ENCODE peak calls at places on chromosomes 3 and 15, in ten cellular contexts. One of them, this sample, is unnamed. For H3K4me1, the result is how much of the 10 kb centered on the place peaks cover.

GRCh38 chr3:56320907-56321306 is 147.4 kb downstream of the ERC2 start:
- DNase-seq in A549: no peak
- DNase-seq in heart right ventricle: no peak
- DNase-seq in pancreas: no peak
- DNase-seq in SK-N-SH: no peak
- DNase-seq in IMR-90: no peak
- DNase-seq in breast epithelium: no peak
- DNase-seq in heart left ventricle: no peak
- DNase-seq in upper lobe of right lung: no peak
- DNase-seq in left ventricle myocardium inferior: no peak
- DNase-seq in this sample: no peak

GRCh38 chr3:181210275-181210674 is 220.7 kb upstream of the DNAJC19 start:
- DNase-seq in pancreas: no peak
- DNase-seq in A549: no peak
- DNase-seq in IMR-90: peak
- DNase-seq in breast epithelium: no peak
- DNase-seq in heart left ventricle: no peak
- DNase-seq in SK-N-SH: peak
- DNase-seq in heart right ventricle: no peak
- DNase-seq in upper lobe of right lung: no peak
- DNase-seq in left ventricle myocardium inferior: no peak
- DNase-seq in this sample: no peak

GRCh38 chr15:73142802-73143762 is 90.8 kb downstream of the NEO1 start:
- DNase-seq in A549: peak
- DNase-seq in left ventricle myocardium inferior: no peak
- DNase-seq in heart right ventricle: no peak
- DNase-seq in SK-N-SH: no peak
- DNase-seq in heart left ventricle: no peak
- DNase-seq in pancreas: no peak
- DNase-seq in upper lobe of right lung: no peak
- DNase-seq in IMR-90: no peak
- DNase-seq in breast epithelium: no peak
- DNase-seq in this sample: no peak

GRCh38 chr3:16329792-16330061 is 64.7 kb downstream of the OXNAD1 start:
- DNase-seq in breast epithelium: no peak
- DNase-seq in upper lobe of right lung: no peak
- DNase-seq in IMR-90: no peak
- DNase-seq in heart right ventricle: no peak
- DNase-seq in A549: no peak
- DNase-seq in pancreas: no peak
- DNase-seq in left ventricle myocardium inferior: no peak
- DNase-seq in heart left ventricle: no peak
- DNase-seq in SK-N-SH: peak
- DNase-seq in this sample: no peak

GRCh38 chr3:112133606-112134334 is 722 bp upstream of the GCSAM start:
- DNase-seq in heart left ventricle: no peak
- DNase-seq in left ventricle myocardium inferior: no peak
- DNase-seq in heart right ventricle: no peak
- DNase-seq in SK-N-SH: no peak
- DNase-seq in A549: no peak
- DNase-seq in breast epithelium: no peak
- DNase-seq in IMR-90: no peak
- DNase-seq in pancreas: no peak
- DNase-seq in upper lobe of right lung: no peak
- DNase-seq in this sample: no peak

GRCh38 chr3:132083583-132084372 is 49.0 kb upstream of the CPNE4 start:
- DNase-seq in IMR-90: no peak
- DNase-seq in upper lobe of right lung: no peak
- DNase-seq in heart right ventricle: no peak
- DNase-seq in pancreas: no peak
- DNase-seq in A549: peak
- DNase-seq in breast epithelium: no peak
- DNase-seq in heart left ventricle: no peak
- DNase-seq in left ventricle myocardium inferior: no peak
- DNase-seq in SK-N-SH: no peak
- DNase-seq in this sample: no peak

GRCh38 chr3:176663819-176664218 is 533.5 kb downstream of the TBL1XR1 start:
- DNase-seq in A549: peak
- DNase-seq in pancreas: no peak
- DNase-seq in upper lobe of right lung: no peak
- DNase-seq in left ventricle myocardium inferior: no peak
- DNase-seq in IMR-90: peak
- DNase-seq in heart left ventricle: no peak
- DNase-seq in breast epithelium: no peak
- DNase-seq in SK-N-SH: peak
- DNase-seq in heart right ventricle: no peak
- DNase-seq in this sample: no peak

GRCh38 chr15:90595760-90596155 is 66.0 kb downstream of the CRTC3 start:
- DNase-seq in breast epithelium: no peak
- DNase-seq in IMR-90: no peak
- DNase-seq in heart left ventricle: no peak
- DNase-seq in A549: no peak
- DNase-seq in heart right ventricle: no peak
- DNase-seq in left ventricle myocardium inferior: no peak
- DNase-seq in SK-N-SH: no peak
- DNase-seq in pancreas: no peak
- DNase-seq in upper lobe of right lung: no peak
- DNase-seq in this sample: no peak

GRCh38 chr15:95872366-95872771 is 458.1 kb upstream of the NR2F2 start:
- DNase-seq in breast epithelium: no peak
- DNase-seq in left ventricle myocardium inferior: no peak
- DNase-seq in pancreas: no peak
- DNase-seq in upper lobe of right lung: no peak
- DNase-seq in SK-N-SH: no peak
- DNase-seq in heart right ventricle: no peak
- DNase-seq in IMR-90: peak
- DNase-seq in A549: no peak
- DNase-seq in heart left ventricle: no peak
- DNase-seq in this sample: no peak

GRCh38 chr15:95880630-95881029 is 449.9 kb upstream of the NR2F2 start:
- DNase-seq in left ventricle myocardium inferior: no peak
- DNase-seq in IMR-90: no peak
- DNase-seq in heart left ventricle: no peak
- DNase-seq in SK-N-SH: no peak
- DNase-seq in pancreas: no peak
- DNase-seq in A549: no peak
- DNase-seq in upper lobe of right lung: no peak
- DNase-seq in breast epithelium: no peak
- DNase-seq in heart right ventricle: no peak
- DNase-seq in this sample: no peak

GRCh38 chr15:95874625-95875024 is 455.9 kb upstream of the NR2F2 start:
- DNase-seq in pancreas: no peak
- DNase-seq in breast epithelium: no peak
- DNase-seq in left ventricle myocardium inferior: no peak
- DNase-seq in heart right ventricle: no peak
- DNase-seq in IMR-90: no peak
- DNase-seq in A549: no peak
- DNase-seq in heart left ventricle: no peak
- DNase-seq in SK-N-SH: no peak
- DNase-seq in upper lobe of right lung: no peak
- DNase-seq in this sample: no peak

GRCh38 chr15:95869920-95870319 is 460.6 kb upstream of the NR2F2 start:
- DNase-seq in pancreas: no peak
- DNase-seq in left ventricle myocardium inferior: no peak
- DNase-seq in A549: no peak
- DNase-seq in heart right ventricle: no peak
- DNase-seq in IMR-90: no peak
- DNase-seq in upper lobe of right lung: no peak
- DNase-seq in heart left ventricle: no peak
- DNase-seq in breast epithelium: no peak
- DNase-seq in SK-N-SH: no peak
- DNase-seq in this sample: no peak

DNA sequence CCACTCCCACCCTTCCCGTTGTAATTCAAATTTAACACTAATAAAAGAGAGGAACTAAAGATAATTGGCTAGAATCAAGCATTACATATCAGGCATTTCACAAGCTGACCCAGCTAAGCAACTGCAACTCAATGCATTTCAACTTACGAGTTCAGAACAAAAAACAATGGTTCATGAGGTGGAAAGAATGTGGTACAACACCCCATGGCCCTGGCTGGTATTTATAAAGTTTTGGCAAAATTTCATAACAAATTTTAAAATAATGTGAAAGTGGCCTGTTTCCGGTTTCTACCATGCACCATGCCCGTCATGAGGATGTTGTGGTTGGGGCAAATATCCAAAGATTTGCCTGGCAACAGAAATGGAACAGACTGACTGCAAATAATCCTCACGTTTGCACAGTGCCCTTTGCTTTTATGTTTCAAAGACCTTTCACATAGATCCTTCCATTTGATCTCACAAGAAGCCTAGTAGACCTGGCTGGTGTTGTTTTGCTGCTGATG is 455.3 kb upstream of the NR2F2 start:
- DNase-seq in A549: no peak
- DNase-seq in left ventricle myocardium inferior: no peak
- DNase-seq in pancreas: no peak
- DNase-seq in heart left ventricle: no peak
- DNase-seq in upper lobe of right lung: no peak
- DNase-seq in SK-N-SH: no peak
- DNase-seq in breast epithelium: peak
- DNase-seq in heart right ventricle: no peak
- DNase-seq in IMR-90: no peak
- DNase-seq in this sample: peak
- H3K4me1 ChIP-seq in A549: under half
- H3K4me1 ChIP-seq in left ventricle myocardium inferior: under half
- H3K4me1 ChIP-seq in pancreas: under half
- H3K4me1 ChIP-seq in heart left ventricle: under half
- H3K4me1 ChIP-seq in upper lobe of right lung: under half
- H3K4me1 ChIP-seq in SK-N-SH: under half
- H3K4me1 ChIP-seq in breast epithelium: under half
- H3K4me1 ChIP-seq in heart right ventricle: under half
- H3K4me1 ChIP-seq in IMR-90: under half
- H3K4me1 ChIP-seq in this sample: under half

GRCh38 chr3:142225885-142226215 is 465 bp upstream of the GK5 start:
- DNase-seq in pancreas: no peak
- DNase-seq in heart right ventricle: no peak
- DNase-seq in IMR-90: no peak
- DNase-seq in heart left ventricle: no peak
- DNase-seq in breast epithelium: no peak
- DNase-seq in SK-N-SH: no peak
- DNase-seq in A549: no peak
- DNase-seq in upper lobe of right lung: no peak
- DNase-seq in left ventricle myocardium inferior: no peak
- DNase-seq in this sample: no peak

GRCh38 chr3:142228964-142229363 is 3.6 kb upstream of the GK5 start:
- DNase-seq in left ventricle myocardium inferior: no peak
- DNase-seq in heart right ventricle: no peak
- DNase-seq in breast epithelium: no peak
- DNase-seq in upper lobe of right lung: no peak
- DNase-seq in A549: no peak
- DNase-seq in pancreas: no peak
- DNase-seq in SK-N-SH: no peak
- DNase-seq in IMR-90: no peak
- DNase-seq in heart left ventricle: no peak
- DNase-seq in this sample: no peak

GRCh38 chr3:142223282-142223681 is 2.1 kb downstream of the GK5 start:
- DNase-seq in heart left ventricle: no peak
- DNase-seq in heart right ventricle: no peak
- DNase-seq in A549: no peak
- DNase-seq in pancreas: no peak
- DNase-seq in IMR-90: no peak
- DNase-seq in SK-N-SH: no peak
- DNase-seq in left ventricle myocardium inferior: no peak
- DNase-seq in upper lobe of right lung: no peak
- DNase-seq in breast epithelium: no peak
- DNase-seq in this sample: no peak

GRCh38 chr3:142224482-142225072 is 808 bp downstream of the GK5 start:
- DNase-seq in upper lobe of right lung: no peak
- DNase-seq in IMR-90: no peak
- DNase-seq in SK-N-SH: no peak
- DNase-seq in A549: no peak
- DNase-seq in pancreas: no peak
- DNase-seq in heart right ventricle: no peak
- DNase-seq in breast epithelium: peak
- DNase-seq in heart left ventricle: no peak
- DNase-seq in left ventricle myocardium inferior: no peak
- DNase-seq in this sample: no peak

GRCh38 chr3:142226474-142226873 is 1.1 kb upstream of the GK5 start:
- DNase-seq in breast epithelium: no peak
- DNase-seq in upper lobe of right lung: no peak
- DNase-seq in heart left ventricle: no peak
- DNase-seq in pancreas: no peak
- DNase-seq in heart right ventricle: no peak
- DNase-seq in SK-N-SH: no peak
- DNase-seq in A549: peak
- DNase-seq in IMR-90: no peak
- DNase-seq in left ventricle myocardium inferior: no peak
- DNase-seq in this sample: no peak
- TF ChIP-seq CTCF in breast epithelium: no peak
- TF ChIP-seq CTCF in upper lobe of right lung: no peak
- TF ChIP-seq CTCF in heart left ventricle: no peak
- TF ChIP-seq CTCF in pancreas: no peak
- TF ChIP-seq CTCF in heart right ventricle: no peak
- TF ChIP-seq CTCF in SK-N-SH: peak
- TF ChIP-seq CTCF in A549: no peak
- TF ChIP-seq CTCF in IMR-90: peak
- TF ChIP-seq CTCF in left ventricle myocardium inferior: no peak
- TF ChIP-seq CTCF in this sample: no peak

GRCh38 chr3:129562803-129563202 is 19.8 kb downstream of the H1-8 start:
- DNase-seq in IMR-90: no peak
- DNase-seq in SK-N-SH: no peak
- DNase-seq in heart left ventricle: no peak
- DNase-seq in breast epithelium: no peak
- DNase-seq in heart right ventricle: no peak
- DNase-seq in left ventricle myocardium inferior: no peak
- DNase-seq in A549: no peak
- DNase-seq in pancreas: no peak
- DNase-seq in upper lobe of right lung: no peak
- DNase-seq in this sample: no peak
- H3K4me1 ChIP-seq in IMR-90: under half
- H3K4me1 ChIP-seq in SK-N-SH: half or more
- H3K4me1 ChIP-seq in heart left ventricle: half or more
- H3K4me1 ChIP-seq in breast epithelium: under half
- H3K4me1 ChIP-seq in heart right ventricle: half or more
- H3K4me1 ChIP-seq in left ventricle myocardium inferior: half or more
- H3K4me1 ChIP-seq in A549: under half
- H3K4me1 ChIP-seq in pancreas: under half
- H3K4me1 ChIP-seq in upper lobe of right lung: half or more
- H3K4me1 ChIP-seq in this sample: under half

GRCh38 chr3:61965770-61966131 is 404.4 kb downstream of the PTPRG start:
- DNase-seq in heart right ventricle: no peak
- DNase-seq in left ventricle myocardium inferior: no peak
- DNase-seq in heart left ventricle: no peak
- DNase-seq in IMR-90: no peak
- DNase-seq in pancreas: no peak
- DNase-seq in A549: no peak
- DNase-seq in breast epithelium: no peak
- DNase-seq in SK-N-SH: no peak
- DNase-seq in upper lobe of right lung: no peak
- DNase-seq in this sample: no peak

GRCh38 chr3:61967937-61968336 is 405.4 kb downstream of the FEZF2 start:
- DNase-seq in A549: no peak
- DNase-seq in SK-N-SH: no peak
- DNase-seq in heart right ventricle: no peak
- DNase-seq in heart left ventricle: no peak
- DNase-seq in upper lobe of right lung: no peak
- DNase-seq in pancreas: no peak
- DNase-seq in IMR-90: no peak
- DNase-seq in left ventricle myocardium inferior: no peak
- DNase-seq in breast epithelium: no peak
- DNase-seq in this sample: no peak

GRCh38 chr3:61967019-61967418 is 405.6 kb downstream of the PTPRG start:
- DNase-seq in pancreas: no peak
- DNase-seq in upper lobe of right lung: no peak
- DNase-seq in left ventricle myocardium inferior: no peak
- DNase-seq in SK-N-SH: peak
- DNase-seq in A549: no peak
- DNase-seq in heart right ventricle: no peak
- DNase-seq in heart left ventricle: no peak
- DNase-seq in IMR-90: no peak
- DNase-seq in breast epithelium: no peak
- DNase-seq in this sample: no peak

GRCh38 chr3:61964566-61964965 is 403.2 kb downstream of the PTPRG start:
- DNase-seq in SK-N-SH: no peak
- DNase-seq in A549: no peak
- DNase-seq in breast epithelium: no peak
- DNase-seq in heart left ventricle: no peak
- DNase-seq in left ventricle myocardium inferior: no peak
- DNase-seq in pancreas: no peak
- DNase-seq in heart right ventricle: no peak
- DNase-seq in IMR-90: peak
- DNase-seq in upper lobe of right lung: no peak
- DNase-seq in this sample: no peak

GRCh38 chr3:61966200-61966599 is 404.8 kb downstream of the PTPRG start:
- DNase-seq in A549: no peak
- DNase-seq in pancreas: no peak
- DNase-seq in upper lobe of right lung: no peak
- DNase-seq in heart left ventricle: no peak
- DNase-seq in SK-N-SH: no peak
- DNase-seq in heart right ventricle: no peak
- DNase-seq in breast epithelium: no peak
- DNase-seq in left ventricle myocardium inferior: no peak
- DNase-seq in IMR-90: peak
- DNase-seq in this sample: no peak
- TF ChIP-seq CTCF in A549: no peak
- TF ChIP-seq CTCF in pancreas: no peak
- TF ChIP-seq CTCF in upper lobe of right lung: no peak
- TF ChIP-seq CTCF in heart left ventricle: no peak
- TF ChIP-seq CTCF in SK-N-SH: no peak
- TF ChIP-seq CTCF in heart right ventricle: no peak
- TF ChIP-seq CTCF in breast epithelium: no peak
- TF ChIP-seq CTCF in left ventricle myocardium inferior: no peak
- TF ChIP-seq CTCF in IMR-90: no peak
- TF ChIP-seq CTCF in this sample: no peak

This sample was measured in tibial artery.